ENCODE peak calls at places on chromosomes 4 and X, in four cellular contexts. One of them, this sample, is unnamed.
A peak's percentile ranks its signal among the peaks of the same experiment; 100 is the strongest.

GRCh38 chrX:105645667-105646354 is 176.5 kb upstream of the NRK start:
- DNase-seq in IMR-90: no peak
- DNase-seq in pancreas: no peak
- DNase-seq in head of caudate nucleus: no peak
- DNase-seq in this sample: no peak

GRCh38 chr4:172153694-172154093 is 340.5 kb downstream of the GALNTL6 start:
- DNase-seq in head of caudate nucleus: no peak
- DNase-seq in IMR-90: no peak
- DNase-seq in pancreas: no peak
- DNase-seq in this sample: no peak

GRCh38 chr4:140943486-140943885 is 187.3 kb upstream of the TBC1D9 start:
- DNase-seq in IMR-90: peak; percentile 77
- DNase-seq in pancreas: no peak
- DNase-seq in head of caudate nucleus: no peak
- DNase-seq in this sample: no peak

GRCh38 chr4:53816561-53816960 is 225.3 kb upstream of the LNX1 start:
- DNase-seq in head of caudate nucleus: no peak
- DNase-seq in IMR-90: peak; percentile 25
- DNase-seq in pancreas: no peak
- DNase-seq in this sample: no peak

GRCh38 chr4:157128395-157128794 is 52.4 kb downstream of the GLRB start:
- DNase-seq in IMR-90: peak; percentile 52
- DNase-seq in head of caudate nucleus: no peak
- DNase-seq in pancreas: no peak
- DNase-seq in this sample: peak; percentile 10

GRCh38 chr4:38663801-38664703 is at the start of gene KLF3:
- DNase-seq in head of caudate nucleus: peak; percentile 93
- DNase-seq in pancreas: peak; percentile 96
- DNase-seq in IMR-90: peak; percentile 82
- DNase-seq in this sample: peak; percentile 50

GRCh38 chr4:120865985-120866384 is 56.5 kb downstream of the PRDM5 start:
- DNase-seq in head of caudate nucleus: no peak
- DNase-seq in pancreas: no peak
- DNase-seq in IMR-90: peak; percentile 31
- DNase-seq in this sample: no peak

GRCh38 chr4:185656467-185656890 is 121.2 kb upstream of the PDLIM3 start:
- DNase-seq in pancreas: peak; percentile 66
- DNase-seq in head of caudate nucleus: peak; percentile 39
- DNase-seq in IMR-90: peak; percentile 18
- DNase-seq in this sample: no peak

GRCh38 chrX:50618788-50619558 is 148.3 kb upstream of the DGKK start:
- DNase-seq in IMR-90: no peak
- DNase-seq in pancreas: no peak
- DNase-seq in head of caudate nucleus: no peak
- DNase-seq in this sample: no peak

GRCh38 chr4:80239480-80239879 is 27.0 kb upstream of the FGF5 start:
- DNase-seq in IMR-90: peak; percentile 71
- DNase-seq in head of caudate nucleus: no peak
- DNase-seq in pancreas: no peak
- DNase-seq in this sample: no peak

GRCh38 chr4:119755599-119755998 is 127.0 kb upstream of the PDE5A start:
- DNase-seq in pancreas: no peak
- DNase-seq in IMR-90: peak; percentile 63
- DNase-seq in head of caudate nucleus: no peak
- DNase-seq in this sample: no peak

GRCh38 chr4:82555279-82555678 is 6.5 kb downstream of the TMEM150C start:
- DNase-seq in IMR-90: no peak
- DNase-seq in head of caudate nucleus: no peak
- DNase-seq in pancreas: no peak
- DNase-seq in this sample: no peak

GRCh38 chr4:7647932-7648812 is 213.4 kb upstream of the PSAPL1 start:
- DNase-seq in IMR-90: peak; percentile 80
- DNase-seq in pancreas: no peak
- DNase-seq in head of caudate nucleus: no peak
- DNase-seq in this sample: no peak

GRCh38 chrX:123084797-123085196 is 99.3 kb upstream of the GRIA3 start:
- DNase-seq in pancreas: no peak
- DNase-seq in IMR-90: no peak
- DNase-seq in head of caudate nucleus: no peak
- DNase-seq in this sample: no peak

GRCh38 chr4:111761531-111761930 is 383.7 kb upstream of the FAM241A start:
- DNase-seq in pancreas: no peak
- DNase-seq in IMR-90: no peak
- DNase-seq in head of caudate nucleus: no peak
- DNase-seq in this sample: no peak

GRCh38 chr4:7191546-7192251 is 639 bp upstream of the SORCS2 start:
- DNase-seq in IMR-90: no peak
- DNase-seq in pancreas: peak; percentile 58
- DNase-seq in head of caudate nucleus: no peak
- DNase-seq in this sample: no peak